ENCODE peak calls at places on chromosomes 3 and 15, in six cellular contexts. One of them, this sample, is unnamed.

GRCh38 chr15:70783610-70784021 is 20.3 kb upstream of the UACA start:
- DNase-seq in NCI-H510A treated with DMSO at 0.1 percent for 48 hours: no peak
- DNase-seq in activated CD8-positive, alpha-beta memory T cell treated with anti-CD3 and anti-CD28 coated beads for 48 hours: no peak
- DNase-seq in HTR-8/SVneo: no peak
- DNase-seq in fibroblast of villous mesenchyme: peak
- DNase-seq in A549: peak
- DNase-seq in this sample: no peak

GRCh38 chr3:51622402-51622801 is 48.6 kb upstream of the TEX264 start:
- DNase-seq in NCI-H510A treated with DMSO at 0.1 percent for 48 hours: no peak
- DNase-seq in activated CD8-positive, alpha-beta memory T cell treated with anti-CD3 and anti-CD28 coated beads for 48 hours: no peak
- DNase-seq in HTR-8/SVneo: no peak
- DNase-seq in fibroblast of villous mesenchyme: no peak
- DNase-seq in A549: no peak
- DNase-seq in this sample: no peak

GRCh38 chr3:37149246-37149645 is 25.1 kb downstream of the LRRFIP2 start:
- DNase-seq in NCI-H510A treated with DMSO at 0.1 percent for 48 hours: no peak
- DNase-seq in activated CD8-positive, alpha-beta memory T cell treated with anti-CD3 and anti-CD28 coated beads for 48 hours: no peak
- DNase-seq in HTR-8/SVneo: no peak
- DNase-seq in fibroblast of villous mesenchyme: no peak
- DNase-seq in A549: no peak
- DNase-seq in this sample: no peak

GRCh38 chr3:46412786-46413298 is 5.8 kb downstream of the CCRL2 start:
- DNase-seq in NCI-H510A treated with DMSO at 0.1 percent for 48 hours: no peak
- DNase-seq in activated CD8-positive, alpha-beta memory T cell treated with anti-CD3 and anti-CD28 coated beads for 48 hours: no peak
- DNase-seq in HTR-8/SVneo: no peak
- DNase-seq in fibroblast of villous mesenchyme: no peak
- DNase-seq in A549: no peak
- DNase-seq in this sample: no peak

GRCh38 chr15:72112111-72112510 is 5.8 kb downstream of the MYO9A start:
- DNase-seq in NCI-H510A treated with DMSO at 0.1 percent for 48 hours: no peak
- DNase-seq in activated CD8-positive, alpha-beta memory T cell treated with anti-CD3 and anti-CD28 coated beads for 48 hours: no peak
- DNase-seq in HTR-8/SVneo: no peak
- DNase-seq in fibroblast of villous mesenchyme: peak
- DNase-seq in A549: no peak
- DNase-seq in this sample: no peak

GRCh38 chr15:73414876-73415275 is 28.1 kb upstream of the REC114 start:
- DNase-seq in NCI-H510A treated with DMSO at 0.1 percent for 48 hours: no peak
- DNase-seq in activated CD8-positive, alpha-beta memory T cell treated with anti-CD3 and anti-CD28 coated beads for 48 hours: no peak
- DNase-seq in HTR-8/SVneo: no peak
- DNase-seq in fibroblast of villous mesenchyme: no peak
- DNase-seq in A549: no peak
- DNase-seq in this sample: no peak

GRCh38 chr15:51180009-51180408 is 85.3 kb upstream of the TNFAIP8L3 start:
- DNase-seq in NCI-H510A treated with DMSO at 0.1 percent for 48 hours: no peak
- DNase-seq in activated CD8-positive, alpha-beta memory T cell treated with anti-CD3 and anti-CD28 coated beads for 48 hours: no peak
- DNase-seq in HTR-8/SVneo: no peak
- DNase-seq in fibroblast of villous mesenchyme: no peak
- DNase-seq in A549: no peak
- DNase-seq in this sample: no peak

GRCh38 chr3:25870452-25870851 is 80.6 kb downstream of the OXSM start:
- DNase-seq in NCI-H510A treated with DMSO at 0.1 percent for 48 hours: no peak
- DNase-seq in activated CD8-positive, alpha-beta memory T cell treated with anti-CD3 and anti-CD28 coated beads for 48 hours: no peak
- DNase-seq in HTR-8/SVneo: no peak
- DNase-seq in fibroblast of villous mesenchyme: no peak
- DNase-seq in A549: no peak
- DNase-seq in this sample: no peak

GRCh38 chr15:25697586-25697985 is 165.5 kb downstream of the ATP10A start:
- DNase-seq in NCI-H510A treated with DMSO at 0.1 percent for 48 hours: no peak
- DNase-seq in activated CD8-positive, alpha-beta memory T cell treated with anti-CD3 and anti-CD28 coated beads for 48 hours: no peak
- DNase-seq in HTR-8/SVneo: no peak
- DNase-seq in fibroblast of villous mesenchyme: no peak
- DNase-seq in A549: no peak
- DNase-seq in this sample: no peak

GRCh38 chr15:48866141-48866563 is 11.8 kb upstream of the EID1 start:
- DNase-seq in NCI-H510A treated with DMSO at 0.1 percent for 48 hours: no peak
- DNase-seq in activated CD8-positive, alpha-beta memory T cell treated with anti-CD3 and anti-CD28 coated beads for 48 hours: no peak
- DNase-seq in HTR-8/SVneo: no peak
- DNase-seq in fibroblast of villous mesenchyme: peak
- DNase-seq in A549: no peak
- DNase-seq in this sample: no peak

GRCh38 chr3:172648736-172649135 is 62.1 kb downstream of the NCEH1 start:
- DNase-seq in NCI-H510A treated with DMSO at 0.1 percent for 48 hours: peak
- DNase-seq in activated CD8-positive, alpha-beta memory T cell treated with anti-CD3 and anti-CD28 coated beads for 48 hours: no peak
- DNase-seq in HTR-8/SVneo: no peak
- DNase-seq in fibroblast of villous mesenchyme: peak
- DNase-seq in A549: no peak
- DNase-seq in this sample: no peak

GRCh38 chr15:87619161-87619960 is 637.2 kb downstream of the NTRK3 start:
- DNase-seq in NCI-H510A treated with DMSO at 0.1 percent for 48 hours: no peak
- DNase-seq in activated CD8-positive, alpha-beta memory T cell treated with anti-CD3 and anti-CD28 coated beads for 48 hours: no peak
- DNase-seq in HTR-8/SVneo: peak
- DNase-seq in fibroblast of villous mesenchyme: peak
- DNase-seq in A549: peak
- DNase-seq in this sample: no peak

GRCh38 chr15:65789105-65789504 is 3.0 kb downstream of the DENND4A start:
- DNase-seq in NCI-H510A treated with DMSO at 0.1 percent for 48 hours: no peak
- DNase-seq in activated CD8-positive, alpha-beta memory T cell treated with anti-CD3 and anti-CD28 coated beads for 48 hours: no peak
- DNase-seq in HTR-8/SVneo: no peak
- DNase-seq in fibroblast of villous mesenchyme: no peak
- DNase-seq in A549: no peak
- DNase-seq in this sample: no peak

GRCh38 chr3:116000315-116000714 is 377.0 kb downstream of the GAP43 start:
- DNase-seq in NCI-H510A treated with DMSO at 0.1 percent for 48 hours: no peak
- DNase-seq in activated CD8-positive, alpha-beta memory T cell treated with anti-CD3 and anti-CD28 coated beads for 48 hours: no peak
- DNase-seq in HTR-8/SVneo: no peak
- DNase-seq in fibroblast of villous mesenchyme: peak
- DNase-seq in A549: peak
- DNase-seq in this sample: no peak

GRCh38 chr3:12746419-12746818 is 12.6 kb downstream of the TMEM40 start:
- DNase-seq in NCI-H510A treated with DMSO at 0.1 percent for 48 hours: no peak
- DNase-seq in activated CD8-positive, alpha-beta memory T cell treated with anti-CD3 and anti-CD28 coated beads for 48 hours: no peak
- DNase-seq in HTR-8/SVneo: no peak
- DNase-seq in fibroblast of villous mesenchyme: no peak
- DNase-seq in A549: no peak
- DNase-seq in this sample: no peak

GRCh38 chr3:14876942-14877341 is 58.2 kb downstream of the FGD5 start:
- DNase-seq in NCI-H510A treated with DMSO at 0.1 percent for 48 hours: no peak
- DNase-seq in activated CD8-positive, alpha-beta memory T cell treated with anti-CD3 and anti-CD28 coated beads for 48 hours: no peak
- DNase-seq in HTR-8/SVneo: no peak
- DNase-seq in fibroblast of villous mesenchyme: no peak
- DNase-seq in A549: peak
- DNase-seq in this sample: no peak

GRCh38 chr3:172289583-172289982 is 158.7 kb downstream of the GHSR start:
- DNase-seq in NCI-H510A treated with DMSO at 0.1 percent for 48 hours: no peak
- DNase-seq in activated CD8-positive, alpha-beta memory T cell treated with anti-CD3 and anti-CD28 coated beads for 48 hours: no peak
- DNase-seq in HTR-8/SVneo: no peak
- DNase-seq in fibroblast of villous mesenchyme: no peak
- DNase-seq in A549: peak
- DNase-seq in this sample: no peak

GRCh38 chr3:183340222-183340621 is 87.2 kb downstream of the B3GNT5 start:
- DNase-seq in NCI-H510A treated with DMSO at 0.1 percent for 48 hours: peak
- DNase-seq in activated CD8-positive, alpha-beta memory T cell treated with anti-CD3 and anti-CD28 coated beads for 48 hours: no peak
- DNase-seq in HTR-8/SVneo: no peak
- DNase-seq in fibroblast of villous mesenchyme: no peak
- DNase-seq in A549: no peak
- DNase-seq in this sample: no peak

GRCh38 chr3:135084404-135084803 is 289.3 kb downstream of the EPHB1 start:
- DNase-seq in NCI-H510A treated with DMSO at 0.1 percent for 48 hours: no peak
- DNase-seq in activated CD8-positive, alpha-beta memory T cell treated with anti-CD3 and anti-CD28 coated beads for 48 hours: no peak
- DNase-seq in HTR-8/SVneo: no peak
- DNase-seq in fibroblast of villous mesenchyme: no peak
- DNase-seq in A549: no peak
- DNase-seq in this sample: peak

GRCh38 chr15:96409231-96410138 is 79.0 kb downstream of the NR2F2 start:
- DNase-seq in NCI-H510A treated with DMSO at 0.1 percent for 48 hours: no peak
- DNase-seq in activated CD8-positive, alpha-beta memory T cell treated with anti-CD3 and anti-CD28 coated beads for 48 hours: no peak
- DNase-seq in HTR-8/SVneo: no peak
- DNase-seq in fibroblast of villous mesenchyme: peak
- DNase-seq in A549: no peak
- DNase-seq in this sample: no peak

GRCh38 chr3:134249935-134250716 is 533 bp downstream of the RYK start:
- DNase-seq in NCI-H510A treated with DMSO at 0.1 percent for 48 hours: peak
- DNase-seq in activated CD8-positive, alpha-beta memory T cell treated with anti-CD3 and anti-CD28 coated beads for 48 hours: peak
- DNase-seq in HTR-8/SVneo: peak
- DNase-seq in fibroblast of villous mesenchyme: peak
- DNase-seq in A549: peak
- DNase-seq in this sample: peak

GRCh38 chr3:37887062-37887461 is 25.4 kb downstream of the CTDSPL start:
- DNase-seq in NCI-H510A treated with DMSO at 0.1 percent for 48 hours: no peak
- DNase-seq in activated CD8-positive, alpha-beta memory T cell treated with anti-CD3 and anti-CD28 coated beads for 48 hours: no peak
- DNase-seq in HTR-8/SVneo: no peak
- DNase-seq in fibroblast of villous mesenchyme: no peak
- DNase-seq in A549: no peak
- DNase-seq in this sample: peak

GRCh38 chr3:105285653-105286241 is 81.0 kb upstream of the ALCAM start:
- DNase-seq in NCI-H510A treated with DMSO at 0.1 percent for 48 hours: no peak
- DNase-seq in activated CD8-positive, alpha-beta memory T cell treated with anti-CD3 and anti-CD28 coated beads for 48 hours: no peak
- DNase-seq in HTR-8/SVneo: no peak
- DNase-seq in fibroblast of villous mesenchyme: no peak
- DNase-seq in A549: no peak
- DNase-seq in this sample: no peak

GRCh38 chr15:66670698-66671580 is 31.1 kb upstream of the SMAD6 start:
- DNase-seq in NCI-H510A treated with DMSO at 0.1 percent for 48 hours: peak
- DNase-seq in activated CD8-positive, alpha-beta memory T cell treated with anti-CD3 and anti-CD28 coated beads for 48 hours: no peak
- DNase-seq in HTR-8/SVneo: no peak
- DNase-seq in fibroblast of villous mesenchyme: no peak
- DNase-seq in A549: peak
- DNase-seq in this sample: no peak

GRCh38 chr3:8575364-8576104 is 69.1 kb downstream of the SSUH2 start:
- DNase-seq in NCI-H510A treated with DMSO at 0.1 percent for 48 hours: no peak
- DNase-seq in activated CD8-positive, alpha-beta memory T cell treated with anti-CD3 and anti-CD28 coated beads for 48 hours: no peak
- DNase-seq in HTR-8/SVneo: no peak
- DNase-seq in fibroblast of villous mesenchyme: peak
- DNase-seq in A549: no peak
- DNase-seq in this sample: no peak

GRCh38 chr3:194265505-194265892 is 85.6 kb downstream of the CPN2 start:
- DNase-seq in NCI-H510A treated with DMSO at 0.1 percent for 48 hours: peak
- DNase-seq in activated CD8-positive, alpha-beta memory T cell treated with anti-CD3 and anti-CD28 coated beads for 48 hours: no peak
- DNase-seq in HTR-8/SVneo: no peak
- DNase-seq in fibroblast of villous mesenchyme: peak
- DNase-seq in A549: no peak
- DNase-seq in this sample: peak

GRCh38 chr3:146396792-146397191 is 72.6 kb downstream of the PLSCR2 start:
- DNase-seq in NCI-H510A treated with DMSO at 0.1 percent for 48 hours: no peak
- DNase-seq in activated CD8-positive, alpha-beta memory T cell treated with anti-CD3 and anti-CD28 coated beads for 48 hours: no peak
- DNase-seq in HTR-8/SVneo: no peak
- DNase-seq in fibroblast of villous mesenchyme: no peak
- DNase-seq in A549: no peak
- DNase-seq in this sample: no peak

GRCh38 chr15:69713726-69714559 is 261.3 kb downstream of the RPLP1 start:
- DNase-seq in NCI-H510A treated with DMSO at 0.1 percent for 48 hours: peak
- DNase-seq in activated CD8-positive, alpha-beta memory T cell treated with anti-CD3 and anti-CD28 coated beads for 48 hours: peak
- DNase-seq in HTR-8/SVneo: no peak
- DNase-seq in fibroblast of villous mesenchyme: no peak
- DNase-seq in A549: no peak
- DNase-seq in this sample: no peak

GRCh38 chr3:197811343-197811742 is 20.3 kb downstream of the LRCH3 start:
- DNase-seq in NCI-H510A treated with DMSO at 0.1 percent for 48 hours: no peak
- DNase-seq in activated CD8-positive, alpha-beta memory T cell treated with anti-CD3 and anti-CD28 coated beads for 48 hours: no peak
- DNase-seq in HTR-8/SVneo: no peak
- DNase-seq in fibroblast of villous mesenchyme: peak
- DNase-seq in A549: no peak
- DNase-seq in this sample: no peak

GRCh38 chr15:57533062-57533735 is 58.5 kb upstream of the MYZAP start:
- DNase-seq in NCI-H510A treated with DMSO at 0.1 percent for 48 hours: no peak
- DNase-seq in activated CD8-positive, alpha-beta memory T cell treated with anti-CD3 and anti-CD28 coated beads for 48 hours: no peak
- DNase-seq in HTR-8/SVneo: no peak
- DNase-seq in fibroblast of villous mesenchyme: no peak
- DNase-seq in A549: no peak
- DNase-seq in this sample: no peak

GRCh38 chr3:88440701-88441100 is 290.9 kb downstream of the C3orf38 start:
- DNase-seq in NCI-H510A treated with DMSO at 0.1 percent for 48 hours: no peak
- DNase-seq in activated CD8-positive, alpha-beta memory T cell treated with anti-CD3 and anti-CD28 coated beads for 48 hours: no peak
- DNase-seq in HTR-8/SVneo: no peak
- DNase-seq in fibroblast of villous mesenchyme: no peak
- DNase-seq in A549: no peak
- DNase-seq in this sample: no peak

GRCh38 chr15:80849308-80849707 is 70.1 kb downstream of the CEMIP start:
- DNase-seq in NCI-H510A treated with DMSO at 0.1 percent for 48 hours: no peak
- DNase-seq in activated CD8-positive, alpha-beta memory T cell treated with anti-CD3 and anti-CD28 coated beads for 48 hours: no peak
- DNase-seq in HTR-8/SVneo: peak
- DNase-seq in fibroblast of villous mesenchyme: peak
- DNase-seq in A549: peak
- DNase-seq in this sample: no peak

GRCh38 chr3:19901918-19902317 is 32.1 kb downstream of the EFHB start:
- DNase-seq in NCI-H510A treated with DMSO at 0.1 percent for 48 hours: no peak
- DNase-seq in activated CD8-positive, alpha-beta memory T cell treated with anti-CD3 and anti-CD28 coated beads for 48 hours: no peak
- DNase-seq in HTR-8/SVneo: no peak
- DNase-seq in fibroblast of villous mesenchyme: no peak
- DNase-seq in A549: no peak
- DNase-seq in this sample: no peak

GRCh38 chr3:129064969-129065726 is 4.6 kb downstream of the GP9 start:
- DNase-seq in NCI-H510A treated with DMSO at 0.1 percent for 48 hours: peak
- DNase-seq in activated CD8-positive, alpha-beta memory T cell treated with anti-CD3 and anti-CD28 coated beads for 48 hours: no peak
- DNase-seq in HTR-8/SVneo: no peak
- DNase-seq in fibroblast of villous mesenchyme: no peak
- DNase-seq in A549: no peak
- DNase-seq in this sample: no peak

GRCh38 chr3:11367116-11367781 is 95.1 kb downstream of the ATG7 start:
- DNase-seq in NCI-H510A treated with DMSO at 0.1 percent for 48 hours: no peak
- DNase-seq in activated CD8-positive, alpha-beta memory T cell treated with anti-CD3 and anti-CD28 coated beads for 48 hours: no peak
- DNase-seq in HTR-8/SVneo: no peak
- DNase-seq in fibroblast of villous mesenchyme: peak
- DNase-seq in A549: peak
- DNase-seq in this sample: no peak

GRCh38 chr3:17986393-17986816 is 244.0 kb upstream of the TBC1D5 start:
- DNase-seq in NCI-H510A treated with DMSO at 0.1 percent for 48 hours: no peak
- DNase-seq in activated CD8-positive, alpha-beta memory T cell treated with anti-CD3 and anti-CD28 coated beads for 48 hours: no peak
- DNase-seq in HTR-8/SVneo: no peak
- DNase-seq in fibroblast of villous mesenchyme: no peak
- DNase-seq in A549: no peak
- DNase-seq in this sample: no peak

GRCh38 chr3:13121553-13122001 is 48.3 kb upstream of the IQSEC1 start:
- DNase-seq in NCI-H510A treated with DMSO at 0.1 percent for 48 hours: no peak
- DNase-seq in activated CD8-positive, alpha-beta memory T cell treated with anti-CD3 and anti-CD28 coated beads for 48 hours: no peak
- DNase-seq in HTR-8/SVneo: no peak
- DNase-seq in fibroblast of villous mesenchyme: no peak
- DNase-seq in A549: no peak
- DNase-seq in this sample: no peak

GRCh38 chr3:128149632-128150031 is 3.6 kb upstream of the EEFSEC start:
- DNase-seq in NCI-H510A treated with DMSO at 0.1 percent for 48 hours: no peak
- DNase-seq in activated CD8-positive, alpha-beta memory T cell treated with anti-CD3 and anti-CD28 coated beads for 48 hours: no peak
- DNase-seq in HTR-8/SVneo: no peak
- DNase-seq in fibroblast of villous mesenchyme: peak
- DNase-seq in A549: no peak
- DNase-seq in this sample: no peak

GRCh38 chr15:98838387-98839259 is 169.0 kb downstream of the PGPEP1L start:
- DNase-seq in NCI-H510A treated with DMSO at 0.1 percent for 48 hours: peak
- DNase-seq in activated CD8-positive, alpha-beta memory T cell treated with anti-CD3 and anti-CD28 coated beads for 48 hours: no peak
- DNase-seq in HTR-8/SVneo: no peak
- DNase-seq in fibroblast of villous mesenchyme: no peak
- DNase-seq in A549: no peak
- DNase-seq in this sample: no peak